ENCODE peak calls at places on chromosomes 4 and X, in six cellular contexts. M is GM12891, J is H1, Y is GM12878, L is HepG2, X is K562. E is an unnamed sample.
A peak's percentile ranks its signal among the peaks of the same experiment; 100 is the strongest.

GRCh38 chrX:34893741-34894140 is 48.9 kb upstream of the FAM47B start:
- DNase-seq in M (no peak), J (no peak), Y (no peak), L (no peak), X (no peak), E (no peak)

GRCh38 chrX:110281377-110281776 is 36.5 kb downstream of the AMMECR1 start:
- DNase-seq in M (no peak), J (no peak), Y (no peak), L (no peak), X (no peak), E (no peak)

GRCh38 chr4:61648264-61648663 is 448.1 kb downstream of the ADGRL3 start:
- DNase-seq in M (no peak), J (no peak), Y (no peak), L (no peak), X (no peak), E (no peak)

GRCh38 chrX:153450114-153450948 is 4.5 kb upstream of the TREX2 start:
- DNase-seq in M (no peak), J (no peak), Y (no peak), L (no peak), X (no peak), E (no peak)

GRCh38 chr4:150136036-150136435 is 57.8 kb downstream of the DCLK2 start:
- DNase-seq in M (no peak), J (no peak), Y (no peak), L (no peak), X (no peak), E (no peak)

GRCh38 chr4:136917312-136918110 is 614.8 kb downstream of the PCDH18 start:
- DNase-seq in M (no peak), J (no peak), Y (no peak), L (no peak), X (no peak), E (no peak)

GRCh38 chr4:63637270-63637669 is 772.0 kb downstream of the TECRL start:
- DNase-seq in M (no peak), J (no peak), Y (no peak), L (no peak), X (no peak), E (no peak)

GRCh38 chr4:73762409-73762808 is 22.0 kb downstream of the CXCL8 start:
- DNase-seq in M (no peak), J (no peak), Y (peak; percentile 11), L (no peak), X (no peak), E (no peak)

GRCh38 chr4:8315343-8316250 is 46.0 kb downstream of the HTRA3 start:
- DNase-seq in M (no peak), J (peak; percentile 58), Y (no peak), L (peak; percentile 62), X (no peak), E (no peak)

GRCh38 chr4:7703669-7704068 is 236.0 kb downstream of the AFAP1 start:
- DNase-seq in M (no peak), J (no peak), Y (no peak), L (peak; percentile 7), X (no peak), E (no peak)

GRCh38 chrX:10062980-10063379 is 93.8 kb upstream of the CLCN4 start:
- DNase-seq in M (no peak), J (no peak), Y (no peak), L (no peak), X (no peak), E (no peak)

GRCh38 chrX:41526925-41527324 is 79.8 kb downstream of the NYX start:
- DNase-seq in M (no peak), J (no peak), Y (no peak), L (no peak), X (no peak), E (no peak)

GRCh38 chr4:149279790-149280189 is 535.9 kb downstream of the IQCM start:
- DNase-seq in M (no peak), J (no peak), Y (no peak), L (no peak), X (no peak), E (no peak)

GRCh38 chr4:174120446-174121142 is 162.9 kb downstream of the FBXO8 start:
- DNase-seq in M (no peak), J (no peak), Y (no peak), L (peak; percentile 62), X (peak; percentile 59), E (no peak)

GRCh38 chr4:687048-687974 is 1.6 kb downstream of the SLC49A3 start:
- DNase-seq in M (no peak), J (no peak), Y (no peak), L (peak; percentile 90), X (peak; percentile 95), E (no peak)
- TF ChIP-seq POLR2A in M (no peak), J (no peak), Y (peak; percentile 15), L (no peak), X (peak; percentile 79), E (no peak)

GRCh38 chr4:87718221-87718620 is 68.1 kb downstream of the DMP1 start:
- DNase-seq in M (no peak), J (no peak), Y (no peak), L (no peak), X (no peak), E (no peak)
- TF ChIP-seq TAF1 in M (no peak), J (no peak), Y (no peak), L (no peak), X (no peak), E (no peak)

GRCh38 chr4:56535915-56536314 is 30.3 kb downstream of the ARL9 start:
- DNase-seq in M (no peak), J (peak; percentile 52), Y (no peak), L (no peak), X (no peak), E (no peak)

GRCh38 chr4:56531149-56531770 is 25.7 kb downstream of the ARL9 start:
- DNase-seq in M (no peak), J (no peak), Y (no peak), L (no peak), X (no peak), E (no peak)

GRCh38 chr4:56532239-56532638 is 26.6 kb downstream of the ARL9 start:
- DNase-seq in M (no peak), J (no peak), Y (no peak), L (no peak), X (no peak), E (no peak)

GRCh38 chr4:56531823-56532222 is 26.2 kb downstream of the ARL9 start:
- DNase-seq in M (no peak), J (no peak), Y (no peak), L (no peak), X (peak; percentile 43), E (no peak)

GRCh38 chr4:56530269-56531148 is 24.9 kb downstream of the ARL9 start:
- DNase-seq in M (peak; percentile 58), J (peak; percentile 89), Y (no peak), L (peak; percentile 12), X (peak; percentile 97), E (peak; percentile 62)
- TF ChIP-seq POLR2AphosphoS5 in M (no peak), J (peak; percentile 42), Y (no peak), L (no peak), X (peak; percentile 84), E (no peak)

GRCh38 chrX:64204701-64205440 is 637 bp downstream of the AMER1 start:
- DNase-seq in M (peak; percentile 35), J (peak; percentile 53), Y (no peak), L (peak; percentile 0), X (peak; percentile 31), E (peak; percentile 41)
- TF ChIP-seq POLR2A in M (no peak), J (no peak), Y (no peak), L (no peak), X (no peak), E (no peak)

DNA sequence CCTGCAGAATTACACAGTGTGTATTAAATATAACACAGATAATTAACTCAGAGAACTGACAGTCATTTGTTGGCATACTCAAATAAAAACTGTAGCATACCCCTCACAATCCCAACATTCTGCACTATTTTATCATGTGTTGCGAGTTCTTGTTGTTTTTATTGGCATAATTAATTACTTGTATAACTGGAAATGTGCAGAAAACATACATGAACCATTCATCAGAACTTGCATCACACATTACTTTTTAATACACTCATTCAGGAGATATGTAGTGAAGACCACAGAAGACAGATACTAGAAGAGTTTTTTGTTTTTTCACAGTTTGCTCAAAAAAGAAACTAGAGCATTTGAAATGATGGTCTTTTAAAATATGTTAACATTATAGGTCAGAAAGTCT is 74.6 kb upstream of the NEIL3 start:
- DNase-seq in M (no peak), J (no peak), Y (no peak), L (no peak), X (no peak), E (no peak)
- TF ChIP-seq TAF1 in M (no peak), J (no peak), Y (no peak), L (no peak), X (no peak), E (no peak)

GRCh38 chr4:147843162-147843561 is 111.3 kb downstream of the ARHGAP10 start:
- DNase-seq in M (no peak), J (no peak), Y (no peak), L (peak; percentile 16), X (peak; percentile 70), E (no peak)

GRCh38 chr4:147842573-147842972 is 110.7 kb downstream of the ARHGAP10 start:
- DNase-seq in M (no peak), J (no peak), Y (no peak), L (no peak), X (peak; percentile 17), E (no peak)

GRCh38 chr4:147839651-147840050 is 107.8 kb downstream of the ARHGAP10 start:
- DNase-seq in M (no peak), J (no peak), Y (no peak), L (no peak), X (no peak), E (no peak)

GRCh38 chr4:147839200-147839599 is 107.3 kb downstream of the ARHGAP10 start:
- DNase-seq in M (no peak), J (no peak), Y (no peak), L (no peak), X (no peak), E (no peak)

GRCh38 chr4:147840846-147841732 is 109.2 kb downstream of the ARHGAP10 start:
- DNase-seq in M (no peak), J (no peak), Y (peak; percentile 31), L (no peak), X (no peak), E (no peak)
- TF ChIP-seq POLR2AphosphoS5 in M (no peak), J (no peak), Y (no peak), L (no peak), X (no peak), E (no peak)

GRCh38 chr4:4289930-4290850 is at the start of the genes LYAR and ZBTB49:
- DNase-seq in M (peak; percentile 96), J (peak; percentile 99), Y (peak; percentile 69), L (peak; percentile 86), X (peak; percentile 95), E (peak; percentile 95)
- TF ChIP-seq POLR2A in M (peak; percentile 83), J (no peak), Y (peak; percentile 96), L (peak; percentile 94), X (peak; percentile 92), E (peak; percentile 91)

GRCh38 chr4:89562715-89563114 is 255.1 kb upstream of the GPRIN3 start:
- DNase-seq in M (no peak), J (no peak), Y (no peak), L (no peak), X (no peak), E (no peak)

GRCh38 chr4:89558147-89558546 is 250.5 kb upstream of the GPRIN3 start:
- DNase-seq in M (no peak), J (no peak), Y (no peak), L (no peak), X (no peak), E (no peak)

GRCh38 chr4:89561051-89561450 is 253.5 kb upstream of the GPRIN3 start:
- DNase-seq in M (no peak), J (no peak), Y (no peak), L (no peak), X (no peak), E (no peak)

GRCh38 chr4:89551191-89551590 is 243.6 kb upstream of the GPRIN3 start:
- DNase-seq in M (no peak), J (no peak), Y (no peak), L (no peak), X (no peak), E (no peak)

GRCh38 chr4:89556596-89557305 is 249.2 kb upstream of the GPRIN3 start:
- DNase-seq in M (no peak), J (no peak), Y (no peak), L (no peak), X (no peak), E (no peak)
- TF ChIP-seq TAF1 in M (no peak), J (no peak), Y (no peak), L (no peak), X (no peak), E (no peak)

E was measured in GM12892.